ENCODE peak calls at places on chromosomes 16 and 17, in ten cellular contexts. One of them, this sample, is unnamed.

GRCh38 chr17:12349297-12349696 is 316.4 kb upstream of the MYOCD start:
- DNase-seq in activated CD8-positive, alpha-beta memory T cell treated with anti-CD3 and anti-CD28 coated beads for 48 hours: no peak
- DNase-seq in anterior cingulate cortex: no peak
- DNase-seq in omental fat pad: no peak
- DNase-seq in epithelial cell of esophagus: no peak
- DNase-seq in RCC 7860: no peak
- DNase-seq in GM04504: no peak
- DNase-seq in head of caudate nucleus: no peak
- DNase-seq in lower lobe of right lung: no peak
- DNase-seq in nucleus accumbens: no peak
- DNase-seq in this sample: no peak

GRCh38 chr16:22739077-22739476 is 74.9 kb upstream of the HS3ST2 start:
- DNase-seq in activated CD8-positive, alpha-beta memory T cell treated with anti-CD3 and anti-CD28 coated beads for 48 hours: no peak
- DNase-seq in anterior cingulate cortex: peak; percentile 1
- DNase-seq in omental fat pad: no peak
- DNase-seq in epithelial cell of esophagus: no peak
- DNase-seq in RCC 7860: no peak
- DNase-seq in GM04504: no peak
- DNase-seq in head of caudate nucleus: peak; percentile 23
- DNase-seq in lower lobe of right lung: no peak
- DNase-seq in nucleus accumbens: no peak
- DNase-seq in this sample: no peak

GRCh38 chr16:57000271-57001025 is 11.1 kb downstream of the NLRC5 start:
- DNase-seq in activated CD8-positive, alpha-beta memory T cell treated with anti-CD3 and anti-CD28 coated beads for 48 hours: no peak
- DNase-seq in anterior cingulate cortex: no peak
- DNase-seq in omental fat pad: no peak
- DNase-seq in epithelial cell of esophagus: peak; percentile 85
- DNase-seq in RCC 7860: peak; percentile 94
- DNase-seq in GM04504: peak; percentile 89
- DNase-seq in head of caudate nucleus: no peak
- DNase-seq in lower lobe of right lung: no peak
- DNase-seq in nucleus accumbens: no peak
- DNase-seq in this sample: peak; percentile 80

GRCh38 chr16:2008631-2009301 is 855 bp downstream of the ZNF598 start:
- DNase-seq in activated CD8-positive, alpha-beta memory T cell treated with anti-CD3 and anti-CD28 coated beads for 48 hours: no peak
- DNase-seq in anterior cingulate cortex: no peak
- DNase-seq in omental fat pad: no peak
- DNase-seq in epithelial cell of esophagus: peak; percentile 59
- DNase-seq in RCC 7860: no peak
- DNase-seq in GM04504: no peak
- DNase-seq in head of caudate nucleus: no peak
- DNase-seq in lower lobe of right lung: no peak
- DNase-seq in nucleus accumbens: no peak
- DNase-seq in this sample: no peak

GRCh38 chr16:69724981-69725479 is 1.3 kb downstream of the NQO1 start:
- DNase-seq in activated CD8-positive, alpha-beta memory T cell treated with anti-CD3 and anti-CD28 coated beads for 48 hours: no peak
- DNase-seq in anterior cingulate cortex: no peak
- DNase-seq in omental fat pad: no peak
- DNase-seq in epithelial cell of esophagus: no peak
- DNase-seq in RCC 7860: no peak
- DNase-seq in GM04504: no peak
- DNase-seq in head of caudate nucleus: no peak
- DNase-seq in lower lobe of right lung: no peak
- DNase-seq in nucleus accumbens: no peak
- DNase-seq in this sample: no peak

GRCh38 chr16:89354325-89354724 is 136.0 kb downstream of the ANKRD11 start:
- DNase-seq in activated CD8-positive, alpha-beta memory T cell treated with anti-CD3 and anti-CD28 coated beads for 48 hours: no peak
- DNase-seq in anterior cingulate cortex: no peak
- DNase-seq in omental fat pad: no peak
- DNase-seq in epithelial cell of esophagus: no peak
- DNase-seq in RCC 7860: no peak
- DNase-seq in GM04504: no peak
- DNase-seq in head of caudate nucleus: no peak
- DNase-seq in lower lobe of right lung: no peak
- DNase-seq in nucleus accumbens: no peak
- DNase-seq in this sample: no peak

GRCh38 chr16:30700971-30701370 is 2.0 kb downstream of the SRCAP start:
- DNase-seq in activated CD8-positive, alpha-beta memory T cell treated with anti-CD3 and anti-CD28 coated beads for 48 hours: no peak
- DNase-seq in anterior cingulate cortex: no peak
- DNase-seq in omental fat pad: no peak
- DNase-seq in epithelial cell of esophagus: no peak
- DNase-seq in RCC 7860: no peak
- DNase-seq in GM04504: no peak
- DNase-seq in head of caudate nucleus: no peak
- DNase-seq in lower lobe of right lung: no peak
- DNase-seq in nucleus accumbens: no peak
- DNase-seq in this sample: no peak

GRCh38 chr17:66829386-66829864 is 5.5 kb upstream of the CACNG5 start:
- DNase-seq in activated CD8-positive, alpha-beta memory T cell treated with anti-CD3 and anti-CD28 coated beads for 48 hours: no peak
- DNase-seq in anterior cingulate cortex: no peak
- DNase-seq in omental fat pad: no peak
- DNase-seq in epithelial cell of esophagus: peak; percentile 78
- DNase-seq in RCC 7860: no peak
- DNase-seq in GM04504: peak; percentile 34
- DNase-seq in head of caudate nucleus: no peak
- DNase-seq in lower lobe of right lung: no peak
- DNase-seq in nucleus accumbens: no peak
- DNase-seq in this sample: peak; percentile 49

GRCh38 chr16:86768999-86769398 is 190.7 kb downstream of the FOXL1 start:
- DNase-seq in activated CD8-positive, alpha-beta memory T cell treated with anti-CD3 and anti-CD28 coated beads for 48 hours: no peak
- DNase-seq in anterior cingulate cortex: no peak
- DNase-seq in omental fat pad: no peak
- DNase-seq in epithelial cell of esophagus: peak; percentile 77
- DNase-seq in RCC 7860: peak; percentile 84
- DNase-seq in GM04504: no peak
- DNase-seq in head of caudate nucleus: no peak
- DNase-seq in lower lobe of right lung: no peak
- DNase-seq in nucleus accumbens: no peak
- DNase-seq in this sample: peak; percentile 47

GRCh38 chr16:86198201-86199118 is 299.5 kb downstream of the IRF8 start:
- DNase-seq in activated CD8-positive, alpha-beta memory T cell treated with anti-CD3 and anti-CD28 coated beads for 48 hours: no peak
- DNase-seq in anterior cingulate cortex: no peak
- DNase-seq in omental fat pad: no peak
- DNase-seq in epithelial cell of esophagus: no peak
- DNase-seq in RCC 7860: no peak
- DNase-seq in GM04504: no peak
- DNase-seq in head of caudate nucleus: no peak
- DNase-seq in lower lobe of right lung: no peak
- DNase-seq in nucleus accumbens: no peak
- DNase-seq in this sample: no peak

GRCh38 chr16:31301708-31302400 is 42.1 kb downstream of the ITGAM start:
- DNase-seq in activated CD8-positive, alpha-beta memory T cell treated with anti-CD3 and anti-CD28 coated beads for 48 hours: no peak
- DNase-seq in anterior cingulate cortex: no peak
- DNase-seq in omental fat pad: no peak
- DNase-seq in epithelial cell of esophagus: peak; percentile 49
- DNase-seq in RCC 7860: no peak
- DNase-seq in GM04504: peak; percentile 3
- DNase-seq in head of caudate nucleus: peak; percentile 51
- DNase-seq in lower lobe of right lung: no peak
- DNase-seq in nucleus accumbens: no peak
- DNase-seq in this sample: peak; percentile 16

GRCh38 chr17:57563968-57564367 is 181.1 kb downstream of the CCDC182 start:
- DNase-seq in activated CD8-positive, alpha-beta memory T cell treated with anti-CD3 and anti-CD28 coated beads for 48 hours: no peak
- DNase-seq in anterior cingulate cortex: no peak
- DNase-seq in omental fat pad: no peak
- DNase-seq in epithelial cell of esophagus: no peak
- DNase-seq in RCC 7860: no peak
- DNase-seq in GM04504: no peak
- DNase-seq in head of caudate nucleus: no peak
- DNase-seq in lower lobe of right lung: no peak
- DNase-seq in nucleus accumbens: no peak
- DNase-seq in this sample: no peak

GRCh38 chr16:64589836-64590235 is 532.0 kb downstream of the CDH11 start:
- DNase-seq in activated CD8-positive, alpha-beta memory T cell treated with anti-CD3 and anti-CD28 coated beads for 48 hours: no peak
- DNase-seq in anterior cingulate cortex: no peak
- DNase-seq in omental fat pad: no peak
- DNase-seq in epithelial cell of esophagus: peak; percentile 78
- DNase-seq in RCC 7860: no peak
- DNase-seq in GM04504: peak; percentile 57
- DNase-seq in head of caudate nucleus: no peak
- DNase-seq in lower lobe of right lung: no peak
- DNase-seq in nucleus accumbens: no peak
- DNase-seq in this sample: no peak

GRCh38 chr16:85176541-85177447 is 64.5 kb upstream of the CIBAR2 start:
- DNase-seq in activated CD8-positive, alpha-beta memory T cell treated with anti-CD3 and anti-CD28 coated beads for 48 hours: no peak
- DNase-seq in anterior cingulate cortex: no peak
- DNase-seq in omental fat pad: no peak
- DNase-seq in epithelial cell of esophagus: no peak
- DNase-seq in RCC 7860: no peak
- DNase-seq in GM04504: no peak
- DNase-seq in head of caudate nucleus: no peak
- DNase-seq in lower lobe of right lung: peak; percentile 35
- DNase-seq in nucleus accumbens: no peak
- DNase-seq in this sample: no peak

GRCh38 chr16:30157214-30157613 is 26.2 kb upstream of the CORO1A start:
- DNase-seq in activated CD8-positive, alpha-beta memory T cell treated with anti-CD3 and anti-CD28 coated beads for 48 hours: no peak
- DNase-seq in anterior cingulate cortex: no peak
- DNase-seq in omental fat pad: no peak
- DNase-seq in epithelial cell of esophagus: no peak
- DNase-seq in RCC 7860: no peak
- DNase-seq in GM04504: no peak
- DNase-seq in head of caudate nucleus: no peak
- DNase-seq in lower lobe of right lung: no peak
- DNase-seq in nucleus accumbens: no peak
- DNase-seq in this sample: no peak

GRCh38 chr17:67125417-67125816 is 81.1 kb downstream of the CACNG1 start:
- DNase-seq in activated CD8-positive, alpha-beta memory T cell treated with anti-CD3 and anti-CD28 coated beads for 48 hours: no peak
- DNase-seq in anterior cingulate cortex: no peak
- DNase-seq in omental fat pad: no peak
- DNase-seq in epithelial cell of esophagus: no peak
- DNase-seq in RCC 7860: peak; percentile 20
- DNase-seq in GM04504: no peak
- DNase-seq in head of caudate nucleus: no peak
- DNase-seq in lower lobe of right lung: no peak
- DNase-seq in nucleus accumbens: no peak
- DNase-seq in this sample: no peak

GRCh38 chr16:47198180-47198575 is 54.4 kb upstream of the NETO2 start:
- DNase-seq in activated CD8-positive, alpha-beta memory T cell treated with anti-CD3 and anti-CD28 coated beads for 48 hours: no peak
- DNase-seq in anterior cingulate cortex: no peak
- DNase-seq in omental fat pad: no peak
- DNase-seq in epithelial cell of esophagus: peak; percentile 15
- DNase-seq in RCC 7860: no peak
- DNase-seq in GM04504: no peak
- DNase-seq in head of caudate nucleus: no peak
- DNase-seq in lower lobe of right lung: no peak
- DNase-seq in nucleus accumbens: no peak
- DNase-seq in this sample: no peak

GRCh38 chr17:66555605-66556004 is 253.2 kb downstream of the PRKCA start:
- DNase-seq in activated CD8-positive, alpha-beta memory T cell treated with anti-CD3 and anti-CD28 coated beads for 48 hours: no peak
- DNase-seq in anterior cingulate cortex: no peak
- DNase-seq in omental fat pad: no peak
- DNase-seq in epithelial cell of esophagus: no peak
- DNase-seq in RCC 7860: no peak
- DNase-seq in GM04504: no peak
- DNase-seq in head of caudate nucleus: no peak
- DNase-seq in lower lobe of right lung: no peak
- DNase-seq in nucleus accumbens: no peak
- DNase-seq in this sample: no peak

GRCh38 chr16:19119564-19119963 is 5.8 kb downstream of the ITPRIPL2 start:
- DNase-seq in activated CD8-positive, alpha-beta memory T cell treated with anti-CD3 and anti-CD28 coated beads for 48 hours: no peak
- DNase-seq in anterior cingulate cortex: no peak
- DNase-seq in omental fat pad: no peak
- DNase-seq in epithelial cell of esophagus: peak; percentile 77
- DNase-seq in RCC 7860: no peak
- DNase-seq in GM04504: peak; percentile 73
- DNase-seq in head of caudate nucleus: no peak
- DNase-seq in lower lobe of right lung: no peak
- DNase-seq in nucleus accumbens: no peak
- DNase-seq in this sample: peak; percentile 50

GRCh38 chr17:55086635-55087058 is 118.1 kb downstream of the STXBP4 start:
- DNase-seq in activated CD8-positive, alpha-beta memory T cell treated with anti-CD3 and anti-CD28 coated beads for 48 hours: no peak
- DNase-seq in anterior cingulate cortex: no peak
- DNase-seq in omental fat pad: no peak
- DNase-seq in epithelial cell of esophagus: peak; percentile 74
- DNase-seq in RCC 7860: peak; percentile 31
- DNase-seq in GM04504: peak; percentile 49
- DNase-seq in head of caudate nucleus: no peak
- DNase-seq in lower lobe of right lung: no peak
- DNase-seq in nucleus accumbens: no peak
- DNase-seq in this sample: no peak

GRCh38 chr16:86288716-86289294 is 221.5 kb upstream of the FOXF1 start:
- DNase-seq in activated CD8-positive, alpha-beta memory T cell treated with anti-CD3 and anti-CD28 coated beads for 48 hours: no peak
- DNase-seq in anterior cingulate cortex: no peak
- DNase-seq in omental fat pad: no peak
- DNase-seq in epithelial cell of esophagus: no peak
- DNase-seq in RCC 7860: no peak
- DNase-seq in GM04504: no peak
- DNase-seq in head of caudate nucleus: no peak
- DNase-seq in lower lobe of right lung: no peak
- DNase-seq in nucleus accumbens: no peak
- DNase-seq in this sample: no peak

This sample was measured in RWPE1.